ENCODE peak calls at places on chromosomes 6 and 20, in four cellular contexts. One of them, this sample, is unnamed.

GRCh38 chr20:31811796-31812728 is 7.1 kb upstream of the MYLK2 start:
- DNase-seq in endodermal cell: no peak
- DNase-seq in GM12878: no peak
- DNase-seq in astrocyte: peak; percentile 87
- DNase-seq in this sample: no peak

GRCh38 chr6:46184114-46184513 is 13.3 kb upstream of the ENPP5 start:
- DNase-seq in astrocyte: peak; percentile 91
- DNase-seq in endodermal cell: no peak
- DNase-seq in GM12878: no peak
- DNase-seq in this sample: no peak

GRCh38 chr6:144093658-144094057 is 1.7 kb downstream of the SF3B5 start:
- DNase-seq in endodermal cell: no peak
- DNase-seq in GM12878: no peak
- DNase-seq in astrocyte: no peak
- DNase-seq in this sample: no peak

GRCh38 chr6:30570760-30571084 is 520 bp upstream of the ABCF1 start:
- DNase-seq in endodermal cell: no peak
- DNase-seq in GM12878: no peak
- DNase-seq in astrocyte: no peak
- DNase-seq in this sample: no peak

GRCh38 chr6:136980070-136980469 is 58.0 kb downstream of the SLC35D3 start:
- DNase-seq in endodermal cell: no peak
- DNase-seq in astrocyte: no peak
- DNase-seq in GM12878: no peak
- DNase-seq in this sample: peak; percentile 73

GRCh38 chr6:33490198-33490597 is 35.8 kb downstream of the ZBTB9 start:
- DNase-seq in endodermal cell: no peak
- DNase-seq in astrocyte: no peak
- DNase-seq in GM12878: no peak
- DNase-seq in this sample: no peak

GRCh38 chr6:37131104-37131959 is 38.6 kb upstream of the PIM1 start:
- DNase-seq in endodermal cell: no peak
- DNase-seq in astrocyte: peak; percentile 75
- DNase-seq in GM12878: no peak
- DNase-seq in this sample: peak; percentile 97

GRCh38 chr20:38358500-38358998 is 12.3 kb downstream of the LBP start:
- DNase-seq in GM12878: no peak
- DNase-seq in astrocyte: no peak
- DNase-seq in endodermal cell: no peak
- DNase-seq in this sample: no peak

GRCh38 chr6:85669735-85670194 is 27.1 kb upstream of the SYNCRIP start:
- DNase-seq in GM12878: peak; percentile 89
- DNase-seq in endodermal cell: peak; percentile 72
- DNase-seq in astrocyte: peak; percentile 27
- DNase-seq in this sample: peak; percentile 47

GRCh38 chr6:20352346-20352745 is 49.3 kb upstream of the E2F3 start:
- DNase-seq in GM12878: no peak
- DNase-seq in endodermal cell: peak; percentile 36
- DNase-seq in astrocyte: no peak
- DNase-seq in this sample: no peak

GRCh38 chr6:108497883-108498282 is 62.8 kb upstream of the FOXO3 start:
- DNase-seq in endodermal cell: peak; percentile 86
- DNase-seq in GM12878: no peak
- DNase-seq in astrocyte: no peak
- DNase-seq in this sample: peak; percentile 50

GRCh38 chr20:22601361-22602141 is 17.2 kb upstream of the FOXA2 start:
- DNase-seq in astrocyte: no peak
- DNase-seq in GM12878: no peak
- DNase-seq in endodermal cell: peak; percentile 71
- DNase-seq in this sample: no peak

DNA sequence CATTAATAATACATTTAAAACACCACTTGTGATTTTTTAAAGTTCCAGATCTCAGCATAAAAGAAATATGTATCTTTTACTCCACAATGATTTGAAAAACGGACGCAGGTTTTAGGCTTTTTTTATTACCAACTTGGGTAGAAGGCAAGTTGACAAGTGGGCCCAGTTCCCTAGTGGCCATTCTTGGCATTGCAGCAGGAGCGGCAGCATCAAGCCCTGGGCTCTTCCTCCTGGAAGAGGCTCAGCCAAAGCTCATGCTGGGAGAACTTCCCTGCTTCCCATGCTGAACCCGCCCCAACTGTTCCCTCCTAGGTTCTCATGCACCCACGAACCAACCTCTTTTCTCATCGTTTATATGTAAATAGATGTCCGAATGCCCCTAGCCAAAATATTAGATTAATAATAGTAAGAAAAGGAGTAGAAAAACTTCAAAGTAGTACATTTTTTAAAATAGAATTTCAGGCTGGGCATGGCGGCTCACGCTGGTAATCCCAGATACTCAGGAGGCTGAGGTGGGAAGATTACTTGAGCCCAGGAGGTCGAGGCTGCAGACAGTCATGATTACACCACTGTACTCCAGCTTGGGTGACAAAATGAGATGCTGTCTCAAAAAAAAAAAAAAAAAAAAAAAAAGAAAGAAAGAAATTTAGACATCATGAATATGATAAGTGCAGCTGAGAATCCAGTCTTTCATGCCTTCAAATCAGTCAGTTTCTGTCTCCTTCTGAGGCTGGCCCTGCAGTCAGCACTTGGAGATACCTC is 18.2 kb upstream of the MYB start:
- DNase-seq in astrocyte: no peak
- DNase-seq in GM12878: no peak
- DNase-seq in endodermal cell: peak; percentile 94
- DNase-seq in this sample: peak; percentile 67
- TF ChIP-seq CTCF in astrocyte: peak; percentile 60
- TF ChIP-seq CTCF in GM12878: peak; percentile 93
- TF ChIP-seq CTCF in endodermal cell: peak; percentile 96
- TF ChIP-seq CTCF in this sample: peak; percentile 86

GRCh38 chr6:43205849-43206248 is 23.4 kb downstream of the DNPH1 start:
- DNase-seq in GM12878: no peak
- DNase-seq in astrocyte: no peak
- DNase-seq in endodermal cell: no peak
- DNase-seq in this sample: no peak

GRCh38 chr6:43203029-43203717 is 21.2 kb downstream of the CUL9 start:
- DNase-seq in GM12878: no peak
- DNase-seq in endodermal cell: no peak
- DNase-seq in astrocyte: no peak
- DNase-seq in this sample: no peak

GRCh38 chr6:43202451-43202850 is 20.5 kb downstream of the CUL9 start:
- DNase-seq in endodermal cell: no peak
- DNase-seq in astrocyte: no peak
- DNase-seq in GM12878: no peak
- DNase-seq in this sample: no peak

GRCh38 chr6:43204271-43205105 is 22.5 kb downstream of the CUL9 start:
- DNase-seq in GM12878: no peak
- DNase-seq in astrocyte: no peak
- DNase-seq in endodermal cell: no peak
- DNase-seq in this sample: no peak

DNA sequence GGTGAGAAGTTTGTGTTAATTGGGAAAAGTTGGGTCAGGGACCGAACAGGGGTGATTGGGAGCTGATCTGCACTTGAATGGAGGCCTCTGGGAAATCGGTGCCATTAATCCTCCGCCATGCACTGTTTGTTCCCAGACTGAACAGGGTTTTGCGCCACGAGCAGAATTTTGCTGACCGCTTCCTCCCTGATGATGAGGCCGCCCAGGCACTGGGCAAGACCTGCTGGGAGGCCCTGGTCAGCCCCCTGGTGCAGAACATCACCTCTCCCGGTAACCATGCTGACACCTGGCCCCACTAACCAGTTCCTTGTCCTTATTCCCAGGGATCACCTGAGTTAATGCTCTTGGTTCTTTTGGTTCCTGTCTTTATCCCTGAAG is 21.7 kb downstream of the CUL9 start:
- DNase-seq in astrocyte: no peak
- DNase-seq in endodermal cell: no peak
- DNase-seq in GM12878: no peak
- DNase-seq in this sample: no peak
- H3K4me3 ChIP-seq in astrocyte: no peak overlapping the region
- H3K4me3 ChIP-seq in endodermal cell: no peak overlapping the region
- H3K4me3 ChIP-seq in GM12878: no peak overlapping the region
- H3K4me3 ChIP-seq in this sample: no peak overlapping the region

GRCh38 chr20:50345712-50346371 is 155.2 kb downstream of the CEBPB start:
- DNase-seq in GM12878: no peak
- DNase-seq in endodermal cell: peak; percentile 31
- DNase-seq in astrocyte: no peak
- DNase-seq in this sample: no peak
- H3K9me3 ChIP-seq in GM12878: no peaks in the 10 kb centered on the region
- H3K9me3 ChIP-seq in endodermal cell: no peaks in the 10 kb centered on the region
- H3K9me3 ChIP-seq in astrocyte: no peaks in the 10 kb centered on the region
- H3K9me3 ChIP-seq in this sample: no peaks in the 10 kb centered on the region

DNA sequence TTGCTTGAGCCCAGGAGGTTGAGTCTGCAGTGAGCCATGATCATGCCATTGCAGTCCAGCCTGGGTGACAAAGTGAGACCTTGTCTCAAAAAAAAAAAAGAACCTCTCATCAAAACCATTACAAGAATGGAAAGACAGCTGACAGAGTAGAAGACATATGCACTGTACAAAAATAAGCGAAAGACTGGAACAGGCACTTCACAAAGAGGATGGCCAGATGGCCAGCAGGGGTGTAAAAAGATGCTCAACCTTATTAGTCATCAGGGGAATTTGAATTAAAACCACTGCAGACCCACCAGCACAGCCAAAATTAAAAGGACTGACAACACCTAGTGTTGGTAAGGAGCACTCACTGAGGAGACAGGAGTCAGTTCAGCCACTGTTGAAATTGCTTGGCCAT is 13.5 kb upstream of the TAF4 start:
- DNase-seq in astrocyte: no peak
- DNase-seq in endodermal cell: no peak
- DNase-seq in GM12878: no peak
- DNase-seq in this sample: no peak
- TF ChIP-seq CTCF in astrocyte: no peak
- TF ChIP-seq CTCF in endodermal cell: no peak
- TF ChIP-seq CTCF in GM12878: no peak
- TF ChIP-seq CTCF in this sample: no peak

This sample was measured in WERI-Rb-1.